ENCODE peak calls at places on chromosomes 13 and 19, in four cellular contexts. W, C, Z and R are unnamed samples.
A peak's percentile ranks its signal among the peaks of the same experiment; 100 is the strongest.

GRCh38 chr19:17860993-17861360 is 1.3 kb downstream of the RPL18A start:
- DNase-seq in Z (no peak), C (peak; percentile 25), W (no peak), R (no peak)

GRCh38 chr19:17441241-17442135 is 7.0 kb downstream of the TMEM221 start:
- DNase-seq in W (peak; percentile 41), Z (peak; percentile 31), C (no peak), R (peak; percentile 40)

GRCh38 chr19:44055870-44056269 is 4.0 kb downstream of the ZNF223 start:
- DNase-seq in C (no peak), W (no peak), Z (no peak), R (no peak)

GRCh38 chr13:92494915-92495314 is 731.7 kb upstream of the GPC6 start:
- DNase-seq in Z (no peak), W (no peak), C (no peak), R (no peak)

GRCh38 chr19:58544591-58545285 is 874 bp downstream of the TRIM28 start:
- DNase-seq in C (peak; percentile 47), W (peak; percentile 66), Z (peak; percentile 71), R (peak; percentile 79)

GRCh38 chr19:1082165-1082927 is 12.8 kb downstream of the POLR2E start:
- DNase-seq in C (no peak), W (no peak), Z (peak; percentile 68), R (peak; percentile 58)

GRCh38 chr13:30690282-30691188 is 44.8 kb upstream of the ALOX5AP start:
- DNase-seq in W (peak; percentile 98), C (peak; percentile 99), Z (no peak), R (no peak)

GRCh38 chr19:18503971-18504885 is 17.6 kb downstream of the ELL start:
- DNase-seq in C (no peak), Z (no peak), W (no peak), R (no peak)

GRCh38 chr13:85334187-85334586 is 465.0 kb downstream of the SLITRK6 start:
- DNase-seq in W (no peak), Z (no peak), C (no peak), R (no peak)

GRCh38 chr13:44969858-44970484 is 19.3 kb downstream of the NUFIP1 start:
- DNase-seq in C (peak; percentile 71), W (peak; percentile 82), Z (no peak), R (peak; percentile 20)

GRCh38 chr13:110820311-110820710 is 94.6 kb downstream of the ANKRD10 start:
- DNase-seq in Z (no peak), C (no peak), W (no peak), R (no peak)

GRCh38 chr19:33665776-33666175 is 44.0 kb downstream of the CHST8 start:
- DNase-seq in Z (no peak), W (no peak), C (no peak), R (no peak)

GRCh38 chr13:111317571-111318360 is 2.7 kb upstream of the TEX29 start:
- DNase-seq in W (no peak), C (no peak), Z (no peak), R (no peak)

GRCh38 chr19:51333836-51334460 is 8.0 kb downstream of the VSIG10L start:
- DNase-seq in Z (no peak), C (no peak), W (no peak), R (no peak)

GRCh38 chr13:100100115-100100879 is 11.4 kb downstream of the PCCA start:
- DNase-seq in C (peak; percentile 87), Z (no peak), W (peak; percentile 71), R (no peak)

GRCh38 chr13:32300920-32301319 is 14.2 kb downstream of the ZAR1L start:
- DNase-seq in Z (no peak), W (no peak), C (no peak), R (no peak)

GRCh38 chr19:27955484-27955883 is 1257.5 kb downstream of the UQCRFS1 start:
- DNase-seq in W (no peak), C (no peak), Z (no peak), R (no peak)

GRCh38 chr19:53388168-53388567 is 6.8 kb upstream of the ZNF765 start:
- DNase-seq in C (peak; percentile 39), W (no peak), Z (no peak), R (no peak)

GRCh38 chr13:52949044-52949443 is 79.6 kb upstream of the OLFM4 start:
- DNase-seq in W (no peak), C (no peak), Z (no peak), R (no peak)

GRCh38 chr19:14577885-14578427 is 4.9 kb upstream of the CLEC17A start:
- DNase-seq in Z (no peak), C (no peak), W (no peak), R (no peak)

GRCh38 chr19:52542984-52543664 is 15.7 kb downstream of the ZNF808 start:
- DNase-seq in Z (no peak), C (peak; percentile 19), W (no peak), R (no peak)

GRCh38 chr19:4981681-4981958 is 12.7 kb downstream of the KDM4B start:
- DNase-seq in Z (no peak), C (no peak), W (no peak), R (no peak)

GRCh38 chr13:89862691-89863036 is 1484.8 kb upstream of the MIR17HG start:
- DNase-seq in C (no peak), W (no peak), Z (no peak), R (no peak)

GRCh38 chr13:35411059-35411744 is 65.3 kb downstream of the MAB21L1 start:
- DNase-seq in Z (no peak), C (no peak), W (no peak), R (no peak)
- TF ChIP-seq CTCF in Z (no peak), C (no peak), W (no peak), R (no peak)

DNA sequence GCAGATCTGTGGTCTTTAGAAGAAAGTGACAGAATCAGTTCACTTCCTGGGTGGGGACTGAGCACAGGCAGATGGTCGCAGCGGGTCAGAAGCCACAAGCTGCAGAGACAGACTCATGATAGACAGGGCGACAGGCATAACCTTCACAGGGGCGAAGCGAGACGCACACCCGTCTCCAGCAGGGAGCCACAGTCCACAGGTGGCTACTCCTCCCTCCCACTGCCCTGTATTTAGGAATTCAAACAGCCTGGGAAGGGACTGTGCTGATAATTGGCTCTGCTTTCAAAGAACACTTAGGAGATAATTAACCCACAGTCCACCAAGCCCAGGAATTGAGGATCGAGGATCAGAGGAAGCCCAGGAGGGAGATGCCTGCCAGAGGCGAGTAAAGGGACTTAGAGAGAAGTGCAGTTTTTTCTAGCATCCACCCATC is 23.2 kb downstream of the RFX2 start:
- DNase-seq in W (no peak), C (no peak), Z (no peak), R (no peak)
- TF ChIP-seq CTCF in W (no peak), C (no peak), Z (no peak), R (no peak)

GRCh38 chr13:39047560-39047959 is 9.3 kb downstream of the NHLRC3 start:
- DNase-seq in W (no peak), C (no peak), Z (no peak), R (peak; percentile 19)
- TF ChIP-seq CTCF in W (no peak), C (no peak), Z (peak; percentile 53), R (no peak)

GRCh38 chr13:23707674-23708073 is 137.5 kb downstream of the TNFRSF19 start:
- DNase-seq in C (peak; percentile 49), Z (no peak), W (peak; percentile 54), R (no peak)
- TF ChIP-seq CTCF in C (peak; percentile 52), Z (peak; percentile 26), W (peak; percentile 40), R (no peak)

GRCh38 chr19:7920520-7921301 is 573 bp downstream of the SNAPC2 start:
- DNase-seq in Z (peak; percentile 98), W (peak; percentile 99), C (peak; percentile 94), R (peak; percentile 99)

GRCh38 chr19:7923295-7924191 is 2.4 kb downstream of the CTXN1 start:
- DNase-seq in W (no peak), C (no peak), Z (no peak), R (no peak)

GRCh38 chr19:7921302-7921954 is 1.3 kb downstream of the SNAPC2 start:
- DNase-seq in C (no peak), W (no peak), Z (no peak), R (no peak)

GRCh38 chr19:7922841-7923205 is 2.7 kb downstream of the SNAPC2 start:
- DNase-seq in Z (no peak), W (no peak), C (no peak), R (no peak)

DNA sequence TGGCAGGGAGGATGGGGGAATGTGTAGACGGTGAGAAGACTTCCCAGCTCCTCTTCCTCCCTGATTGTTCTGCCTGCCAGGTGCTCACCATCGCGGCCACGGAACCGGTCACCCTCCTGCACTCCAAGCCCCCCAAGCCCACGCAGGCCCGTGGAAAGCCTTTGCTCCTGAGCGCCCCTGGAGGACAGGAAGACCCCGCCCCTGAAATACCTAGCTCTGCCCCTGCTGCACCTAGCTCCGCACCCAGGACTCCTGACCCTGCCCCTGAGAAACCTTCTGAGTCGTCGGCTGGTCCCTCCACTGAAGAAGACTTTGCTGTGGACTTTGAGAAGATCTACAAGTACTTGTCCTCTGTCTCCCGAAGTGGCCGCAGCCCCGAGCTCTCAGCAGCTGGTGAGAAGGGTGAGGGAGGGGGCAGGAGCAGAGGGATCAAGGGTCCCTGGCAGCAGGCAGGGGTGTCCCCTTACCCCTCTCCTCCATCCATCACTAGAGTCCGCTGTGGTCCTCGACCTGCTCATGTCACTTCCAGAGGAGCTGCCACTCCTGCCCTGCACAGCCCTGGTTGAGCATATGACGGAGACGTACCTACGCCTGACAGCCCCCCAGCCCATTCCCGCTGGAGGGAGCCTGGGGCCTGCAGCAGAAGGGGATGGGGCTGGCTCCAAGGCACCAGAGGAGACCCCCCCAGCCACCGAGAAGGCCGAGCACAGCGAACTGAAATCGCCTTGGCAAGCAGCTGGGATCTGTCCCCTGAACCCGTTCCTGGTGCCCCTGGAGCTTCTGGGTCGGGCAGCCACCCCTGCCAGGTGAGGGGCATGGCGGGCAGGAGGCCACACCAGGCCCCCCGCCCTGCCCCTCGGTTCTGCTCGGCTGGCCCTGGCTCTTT is 2.1 kb downstream of the SNAPC2 start:
- DNase-seq in C (no peak), Z (no peak), W (no peak), R (no peak)
- TF ChIP-seq CTCF in C (no peak), Z (no peak), W (no peak), R (no peak)

GRCh38 chr13:73404581-73404980 is 345.8 kb downstream of the KLF5 start:
- DNase-seq in Z (no peak), C (no peak), W (no peak), R (no peak)

GRCh38 chr13:73403362-73404150 is 344.8 kb downstream of the KLF5 start:
- DNase-seq in W (no peak), C (no peak), Z (no peak), R (no peak)

GRCh38 chr13:73397486-73398020 is 338.7 kb downstream of the KLF5 start:
- DNase-seq in C (no peak), W (no peak), Z (no peak), R (no peak)

GRCh38 chr13:73399347-73400216 is 340.8 kb downstream of the KLF5 start:
- DNase-seq in Z (no peak), W (no peak), C (no peak), R (no peak)

DNA sequence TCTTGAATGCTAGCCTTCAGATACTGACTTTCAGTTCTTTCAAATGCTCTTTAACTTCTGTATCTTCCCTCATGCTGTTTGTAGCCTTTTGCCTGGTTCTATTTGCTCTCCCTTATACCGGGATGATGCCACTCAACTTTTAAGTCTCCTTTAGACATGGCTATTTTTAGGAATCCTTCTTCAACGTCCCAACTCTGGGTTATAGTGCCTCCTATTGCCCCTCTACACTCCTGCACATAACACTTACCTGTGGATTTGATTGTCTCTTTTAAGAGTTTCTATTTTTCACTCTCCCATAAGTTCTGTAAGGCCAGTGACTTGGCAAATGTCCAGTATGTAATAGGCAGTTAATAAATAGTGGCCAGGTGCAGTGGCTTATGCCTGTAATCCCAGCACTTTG is 343.0 kb downstream of the KLF5 start:
- DNase-seq in C (no peak), W (no peak), Z (no peak), R (no peak)
- TF ChIP-seq CTCF in C (no peak), W (no peak), Z (no peak), R (no peak)